ENCODE peak calls at places on chromosomes 2 and 18, in four cellular contexts. D is HepG2, O is K562, I is SK-N-SH. M is an unnamed sample.

GRCh38 chr2:238846503-238847431 is 1.1 kb upstream of the TWIST2 start:
- DNase-seq in D (no peak), O (no peak), I (no peak), M (no peak)

GRCh38 chr2:70247364-70248144 is 874 bp downstream of the TIA1 start:
- DNase-seq in D (no peak), O (no peak), I (no peak), M (no peak)

GRCh38 chr2:189570565-189570964 is 10.0 kb downstream of the SLC40A1 start:
- DNase-seq in D (peak; percentile 74), O (no peak), I (no peak), M (no peak)

GRCh38 chr2:200079356-200079755 is 124.0 kb downstream of the MAIP1 start:
- DNase-seq in D (no peak), O (no peak), I (no peak), M (no peak)

GRCh38 chr2:35298493-35298892 is 1057.1 kb upstream of the CRIM1 start:
- DNase-seq in D (no peak), O (no peak), I (no peak), M (no peak)

GRCh38 chr2:2850218-2850850 is 519.3 kb upstream of the MYT1L start:
- DNase-seq in D (no peak), O (no peak), I (no peak), M (no peak)

GRCh38 chr2:202627042-202627441 is 7.7 kb upstream of the FAM117B start:
- DNase-seq in D (no peak), O (no peak), I (no peak), M (no peak)

GRCh38 chr2:43749583-43749982 is 24.3 kb upstream of the DYNC2LI1 start:
- DNase-seq in D (no peak), O (no peak), I (no peak), M (no peak)

GRCh38 chr2:85264471-85264870 is 63.3 kb downstream of the TGOLN2 start:
- DNase-seq in D (no peak), O (no peak), I (no peak), M (no peak)

GRCh38 chr2:49044265-49044664 is 110.0 kb downstream of the FSHR start:
- DNase-seq in D (no peak), O (no peak), I (no peak), M (no peak)

GRCh38 chr2:239516954-239517305 is 116.1 kb upstream of the HDAC4 start:
- DNase-seq in D (no peak), O (no peak), I (no peak), M (no peak)

GRCh38 chr18:78904179-78904531 is 75.5 kb upstream of the SALL3 start:
- DNase-seq in D (no peak), O (no peak), I (no peak), M (no peak)

GRCh38 chr2:220178991-220179695 is 551.7 kb downstream of the SLC4A3 start:
- DNase-seq in D (no peak), O (no peak), I (no peak), M (no peak)
- H2AFZ ChIP-seq in D (no peak overlapping the region), O (no peak overlapping the region), I (no peak overlapping the region), M (no peak overlapping the region)

GRCh38 chr2:138373993-138374408 is 127.6 kb upstream of the SPOPL start:
- DNase-seq in D (peak; percentile 58), O (peak; percentile 12), I (peak; percentile 36), M (peak; percentile 12)
- TF ChIP-seq MXI1 in D (no peak), O (no peak), I (no peak), M (no peak)

GRCh38 chr18:71837560-71837959 is 706.6 kb downstream of the CBLN2 start:
- DNase-seq in D (no peak), O (no peak), I (no peak), M (no peak)
- TF ChIP-seq EP300 in D (no peak), O (no peak), I (no peak), M (no peak)

GRCh38 chr2:39646267-39646666 is 19.4 kb upstream of the TMEM178A start:
- DNase-seq in D (no peak), O (no peak), I (no peak), M (no peak)

GRCh38 chr2:39646891-39647780 is 18.6 kb upstream of the TMEM178A start:
- DNase-seq in D (no peak), O (no peak), I (no peak), M (no peak)

GRCh38 chr2:39640681-39641080 is 25.0 kb upstream of the TMEM178A start:
- DNase-seq in D (no peak), O (no peak), I (no peak), M (no peak)

GRCh38 chr2:39640107-39640506 is 25.6 kb upstream of the TMEM178A start:
- DNase-seq in D (no peak), O (no peak), I (no peak), M (no peak)

GRCh38 chr2:39642054-39642742 is 23.5 kb upstream of the TMEM178A start:
- DNase-seq in D (peak; percentile 80), O (no peak), I (no peak), M (no peak)
- H2AFZ ChIP-seq in D (no peak overlapping the region), O (no peak overlapping the region), I (no peak overlapping the region), M (no peak overlapping the region)

GRCh38 chr2:95314598-95314963 is 17.4 kb downstream of the KCNIP3 start:
- DNase-seq in D (no peak), O (no peak), I (no peak), M (no peak)

GRCh38 chr2:95314964-95315611 is 17.9 kb downstream of the KCNIP3 start:
- DNase-seq in D (peak; percentile 36), O (peak; percentile 44), I (peak; percentile 85), M (no peak)

GRCh38 chr2:95317123-95317500 is 20.0 kb downstream of the KCNIP3 start:
- DNase-seq in D (no peak), O (no peak), I (no peak), M (no peak)

GRCh38 chr2:95316466-95317122 is 19.4 kb downstream of the KCNIP3 start:
- DNase-seq in D (no peak), O (no peak), I (no peak), M (no peak)

GRCh38 chr2:95315801-95316411 is 18.8 kb downstream of the KCNIP3 start:
- DNase-seq in D (no peak), O (no peak), I (no peak), M (no peak)
- TF ChIP-seq MXI1 in D (no peak), O (no peak), I (no peak), M (no peak)

GRCh38 chr18:45642238-45642637 is 27.0 kb downstream of the SLC14A2 start:
- DNase-seq in D (no peak), O (no peak), I (no peak), M (no peak)

GRCh38 chr18:45637546-45638327 is 22.5 kb downstream of the SLC14A2 start:
- DNase-seq in D (no peak), O (no peak), I (no peak), M (no peak)

GRCh38 chr18:45638544-45638943 is 23.3 kb downstream of the SLC14A2 start:
- DNase-seq in D (no peak), O (no peak), I (no peak), M (no peak)

GRCh38 chr18:45636110-45636509 is 20.8 kb downstream of the SLC14A2 start:
- DNase-seq in D (no peak), O (no peak), I (no peak), M (no peak)

GRCh38 chr18:45639424-45639823 is 24.1 kb downstream of the SLC14A2 start:
- DNase-seq in D (no peak), O (no peak), I (no peak), M (no peak)
- TF ChIP-seq EP300 in D (no peak), O (no peak), I (no peak), M (no peak)

GRCh38 chr2:30078521-30078920 is 68.3 kb upstream of the YPEL5 start:
- DNase-seq in D (no peak), O (no peak), I (no peak), M (no peak)
- H2AFZ ChIP-seq in D (no peak overlapping the region), O (no peak overlapping the region), I (no peak overlapping the region), M (no peak overlapping the region)

GRCh38 chr18:46903406-46903805 is 13.9 kb downstream of the PIAS2 start:
- DNase-seq in D (no peak), O (no peak), I (no peak), M (no peak)

GRCh38 chr18:46894124-46894523 is 23.2 kb downstream of the PIAS2 start:
- DNase-seq in D (no peak), O (no peak), I (no peak), M (no peak)

DNA sequence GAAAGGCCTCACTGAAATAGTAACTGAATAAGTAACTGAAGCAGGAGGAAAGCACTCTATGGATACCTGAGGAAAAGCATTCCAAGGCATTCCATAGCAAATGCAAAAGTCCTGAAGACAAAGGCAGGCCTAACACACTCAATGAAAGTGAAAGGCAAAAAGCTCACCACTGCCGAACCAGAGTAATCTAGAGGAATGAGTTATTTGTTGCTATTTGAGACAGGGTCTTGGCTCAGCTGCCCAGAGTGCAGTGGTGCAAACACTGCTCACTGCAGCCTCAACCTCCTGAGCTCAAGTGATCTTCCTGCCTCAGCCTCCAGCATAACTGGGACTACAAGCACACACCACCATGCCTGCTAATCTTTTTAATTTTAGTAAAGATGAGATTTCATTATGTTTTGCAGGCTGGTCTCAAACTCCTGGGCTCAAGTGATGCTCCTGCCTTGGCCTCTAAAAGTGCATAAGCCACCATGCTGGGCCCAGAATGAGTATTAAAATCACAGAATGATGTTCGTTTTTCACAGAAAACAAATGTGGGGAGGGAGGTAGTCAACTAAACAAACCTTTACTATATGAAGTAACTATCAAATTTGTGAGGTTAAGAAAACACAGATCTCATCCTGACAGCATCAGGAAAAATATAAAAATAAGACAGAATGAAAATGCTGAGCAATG is 17.9 kb downstream of the PIAS2 start:
- DNase-seq in D (no peak), O (no peak), I (no peak), M (no peak)
- TF ChIP-seq MXI1 in D (no peak), O (no peak), I (no peak), M (no peak)